ENCODE peak calls at places on chromosomes 1 and 21, in six cellular contexts. U is IMR-90, P is mesendoderm, S is H9, F is mesenchymal stem cell, T is H1. W is an unnamed sample.

GRCh38 chr1:147492207-147492606 is 49.1 kb upstream of the BCL9 start:
- DNase-seq in U (no peak), P (no peak), F (no peak), T (no peak), S (no peak), W (no peak)

GRCh38 chr21:45517249-45518065 is 24.8 kb downstream of the SLC19A1 start:
- DNase-seq in T (no peak), P (no peak), S (no peak), F (no peak), U (no peak), W (no peak)

GRCh38 chr1:201504799-201505504 is 2.0 kb downstream of the CSRP1 start:
- DNase-seq in T (no peak), F (no peak), P (no peak), U (no peak), S (no peak), W (no peak)

GRCh38 chr1:21638531-21639341 is 30.4 kb downstream of the RAP1GAP start:
- DNase-seq in F (peak; percentile 64), P (peak; percentile 86), T (no peak), S (no peak), U (peak; percentile 73), W (no peak)

GRCh38 chr1:215682232-215682631 is 115.1 kb downstream of the KCTD3 start:
- DNase-seq in U (peak; percentile 33), S (no peak), T (no peak), F (no peak), P (no peak), W (no peak)

GRCh38 chr1:119453021-119453420 is 38.1 kb downstream of the HSD3B2 start:
- DNase-seq in P (no peak), U (peak; percentile 10), F (no peak), S (no peak), T (no peak), W (no peak)

GRCh38 chr1:89587728-89588127 is 45.2 kb upstream of the LRRC8C start:
- DNase-seq in P (no peak), T (no peak), S (no peak), F (no peak), U (no peak), W (no peak)

GRCh38 chr1:32335951-32336867 is at the start of gene MARCKSL1:
- DNase-seq in F (peak; percentile 76), T (peak; percentile 27), U (peak; percentile 55), S (peak; percentile 84), P (peak; percentile 84), W (peak; percentile 86)

GRCh38 chr1:191528275-191528674 is 630.0 kb upstream of the RGS18 start:
- DNase-seq in S (no peak), P (no peak), T (no peak), F (no peak), U (no peak), W (no peak)

GRCh38 chr21:27425574-27425973 is 458.7 kb upstream of the ADAMTS5 start:
- DNase-seq in F (peak; percentile 70), S (no peak), U (peak; percentile 69), P (peak; percentile 57), T (no peak), W (no peak)

GRCh38 chr1:41613646-41614592 is 129.4 kb upstream of the EDN2 start:
- DNase-seq in F (peak; percentile 83), T (no peak), U (peak; percentile 86), S (no peak), P (no peak), W (no peak)

GRCh38 chr21:35738342-35738961 is 321.9 kb downstream of the SETD4 start:
- DNase-seq in U (peak; percentile 4), S (no peak), P (no peak), T (no peak), F (peak; percentile 82), W (no peak)

GRCh38 chr1:203038217-203038741 is 12.0 kb downstream of the PPFIA4 start:
- DNase-seq in U (peak; percentile 78), F (peak; percentile 32), S (peak; percentile 16), P (no peak), T (no peak), W (no peak)

GRCh38 chr1:30732277-30732996 is 9.1 kb upstream of the MATN1 start:
- DNase-seq in F (no peak), U (peak; percentile 18), S (no peak), P (no peak), T (no peak), W (no peak)

GRCh38 chr1:224769987-224770693 is 154.0 kb downstream of the CNIH3 start:
- DNase-seq in F (peak; percentile 80), S (no peak), T (no peak), U (peak; percentile 74), P (no peak), W (no peak)

GRCh38 chr1:65623895-65624294 is 168.8 kb upstream of the PDE4B start:
- DNase-seq in S (no peak), P (no peak), F (no peak), U (no peak), T (no peak), W (no peak)

GRCh38 chr1:37752583-37753471 is 12.1 kb downstream of the EPHA10 start:
- DNase-seq in U (no peak), S (peak; percentile 56), P (peak; percentile 36), F (peak; percentile 8), T (no peak), W (no peak)

GRCh38 chr1:24071941-24072340 is 40.0 kb downstream of the MYOM3 start:
- DNase-seq in T (no peak), P (peak; percentile 37), F (no peak), S (no peak), U (no peak), W (no peak)

GRCh38 chr1:54296666-54297065 is 96.7 kb downstream of the MRPL37 start:
- DNase-seq in F (no peak), T (no peak), S (no peak), U (no peak), P (no peak), W (no peak)

GRCh38 chr1:218850367-218850766 is 323.3 kb upstream of the LYPLAL1 start:
- DNase-seq in P (no peak), S (no peak), U (peak; percentile 69), T (no peak), F (peak; percentile 73), W (no peak)

GRCh38 chr1:35725591-35725990 is 6.9 kb upstream of the C1orf216 start:
- DNase-seq in F (no peak), S (no peak), T (no peak), P (no peak), U (peak; percentile 17), W (no peak)

GRCh38 chr21:41662161-41662560 is 104.7 kb downstream of the RIPK4 start:
- DNase-seq in T (no peak), P (no peak), S (no peak), U (no peak), F (no peak), W (no peak)

GRCh38 chr1:245810181-245810727 is 655.5 kb downstream of the KIF26B start:
- DNase-seq in P (no peak), F (no peak), U (no peak), S (no peak), T (no peak), W (no peak)

GRCh38 chr1:63575340-63575826 is 17.8 kb upstream of the PGM1 start:
- DNase-seq in P (no peak), F (peak; percentile 45), U (peak; percentile 16), S (peak; percentile 41), T (no peak), W (peak; percentile 2)

GRCh38 chr1:226466301-226466700 is 58.4 kb upstream of the PARP1 start:
- DNase-seq in T (no peak), U (no peak), S (no peak), P (no peak), F (no peak), W (no peak)

GRCh38 chr1:78676347-78676982 is 26.8 kb downstream of the IFI44 start:
- DNase-seq in P (peak; percentile 49), S (no peak), U (peak; percentile 78), T (no peak), F (peak; percentile 64), W (peak; percentile 51)

GRCh38 chr1:225817611-225818061 is 7.7 kb downstream of the EPHX1 start:
- DNase-seq in S (peak; percentile 63), P (peak; percentile 90), F (peak; percentile 82), U (peak; percentile 88), T (no peak), W (no peak)

GRCh38 chr1:37420461-37420860 is 53.9 kb upstream of the ZC3H12A start:
- DNase-seq in T (no peak), P (no peak), S (no peak), U (no peak), F (no peak), W (no peak)

GRCh38 chr1:114437812-114438211 is 73.2 kb downstream of the TRIM33 start:
- DNase-seq in U (no peak), F (no peak), P (no peak), T (no peak), S (no peak), W (no peak)

GRCh38 chr1:114436799-114437198 is 74.2 kb downstream of the TRIM33 start:
- DNase-seq in U (no peak), T (no peak), P (no peak), S (no peak), F (no peak), W (no peak)

GRCh38 chr1:114441332-114441731 is 69.7 kb downstream of the TRIM33 start:
- DNase-seq in F (no peak), T (no peak), P (no peak), S (no peak), U (no peak), W (no peak)

GRCh38 chr1:114435088-114435715 is 75.8 kb downstream of the TRIM33 start:
- DNase-seq in F (no peak), S (no peak), P (no peak), T (no peak), U (no peak), W (no peak)

GRCh38 chr1:114439369-114439768 is 71.6 kb downstream of the TRIM33 start:
- DNase-seq in T (no peak), U (no peak), F (no peak), P (no peak), S (no peak), W (no peak)
- H3K23ac ChIP-seq in T (no peak overlapping the region), U (no peak overlapping the region), F (no peak overlapping the region), P (no peak overlapping the region), S (no peak overlapping the region), W (no peak overlapping the region)

DNA sequence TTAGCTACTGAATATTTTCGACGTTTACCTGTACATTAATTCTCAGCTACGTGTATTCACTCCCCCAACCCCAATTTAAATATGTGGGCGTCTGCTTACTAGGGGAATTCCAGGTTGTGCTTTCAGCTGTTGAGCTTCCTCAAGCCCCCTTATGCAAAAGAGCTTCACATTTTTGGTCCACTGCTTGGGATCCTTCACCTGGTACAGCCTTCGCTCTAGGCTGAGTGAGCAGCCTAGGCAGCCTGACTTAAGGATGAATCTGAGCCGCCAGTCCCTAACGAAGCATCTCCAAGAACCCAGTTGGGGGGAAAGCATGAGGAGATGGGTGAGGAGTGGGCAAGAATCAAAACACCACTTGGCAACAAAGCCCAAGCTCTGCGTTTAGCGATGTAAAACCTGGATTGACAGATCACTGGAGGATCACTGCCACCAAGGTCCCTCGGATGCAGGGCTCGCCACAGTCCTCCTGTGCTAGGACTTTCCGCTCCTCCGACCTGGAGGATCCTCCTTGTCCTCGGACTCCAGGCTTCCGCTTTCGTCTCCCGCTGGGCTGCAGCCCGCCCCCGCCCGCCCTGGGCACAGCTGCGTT is 637 bp downstream of the BCL10 start:
- DNase-seq in F (peak; percentile 65), S (no peak), P (no peak), U (peak; percentile 18), T (no peak), W (peak; percentile 44)
- H3K23ac ChIP-seq in F (peak overlapping the region; percentile 46), S (no peak overlapping the region), P (no peak overlapping the region), U (peak overlapping the region; percentile 100), T (no peak overlapping the region), W (no peak overlapping the region)

GRCh38 chr1:74937176-74937575 is 197.0 kb upstream of the LHX8 start:
- DNase-seq in F (no peak), T (no peak), S (no peak), P (no peak), U (no peak), W (no peak)
- H3K23ac ChIP-seq in F (no peak overlapping the region), T (no peak overlapping the region), S (no peak overlapping the region), P (no peak overlapping the region), U (no peak overlapping the region), W (no peak overlapping the region)

GRCh38 chr1:183194527-183195145 is 8.6 kb downstream of the LAMC2 start:
- DNase-seq in P (peak; percentile 29), T (no peak), S (no peak), F (no peak), U (no peak), W (no peak)
- H3K23ac ChIP-seq in P (no peak overlapping the region), T (no peak overlapping the region), S (no peak overlapping the region), F (no peak overlapping the region), U (peak overlapping the region; percentile 2), W (no peak overlapping the region)